ENCODE peak calls at places on chromosome 2, in ten cellular contexts. A is left lung; Y is A549; P is adipocyte; D is CD8-positive, alpha-beta memory T cell; Q is mucosa of descending colon; V is IMR-90; L is H9; H is prostate gland; K is HAP-1. B is an unnamed sample.
A peak's percentile ranks its signal among the peaks of the same experiment; 100 is the strongest.

GRCh38 chr2:231411871-231412615 is 16.5 kb downstream of the B3GNT7 start:
- DNase-seq in D (peak; percentile 70), V (peak; percentile 71), H (peak; percentile 77), Q (peak; percentile 90), A (peak; percentile 91), K (peak; percentile 97), Y (peak; percentile 84), P (peak; percentile 93), L (peak; percentile 94), B (peak; percentile 97)

GRCh38 chr2:54666741-54667639 is 56.5 kb upstream of the EML6 start:
- DNase-seq in D (no peak), Y (no peak), Q (no peak), P (no peak), V (peak; percentile 23), K (no peak), L (no peak), A (no peak), H (peak; percentile 65), B (no peak)

GRCh38 chr2:1780693-1781092 is 36.4 kb upstream of the PXDN start:
- DNase-seq in L (no peak), A (no peak), D (no peak), Y (no peak), H (no peak), K (no peak), Q (no peak), P (no peak), V (no peak), B (no peak)

GRCh38 chr2:166888180-166888579 is at the start of gene XIRP2:
- DNase-seq in V (no peak), H (no peak), P (no peak), Y (no peak), L (no peak), K (no peak), Q (no peak), A (no peak), D (no peak), B (no peak)

GRCh38 chr2:231380991-231381847 is 14.3 kb upstream of the B3GNT7 start:
- DNase-seq in Q (no peak), K (no peak), H (no peak), A (no peak), Y (no peak), V (no peak), L (no peak), D (no peak), P (no peak), B (no peak)

GRCh38 chr2:62999905-63000304 is 50.7 kb upstream of the OTX1 start:
- DNase-seq in Y (peak; percentile 55), K (no peak), A (peak; percentile 38), H (no peak), D (no peak), Q (no peak), P (peak; percentile 38), L (no peak), V (no peak), B (no peak)

GRCh38 chr2:241733391-241734207 is 831 bp upstream of the D2HGDH start:
- DNase-seq in H (no peak), Y (no peak), P (no peak), A (no peak), K (no peak), L (no peak), V (no peak), Q (peak; percentile 59), D (no peak), B (no peak)

GRCh38 chr2:152456262-152456661 is 121.3 kb downstream of the FMNL2 start:
- DNase-seq in Y (peak; percentile 25), K (no peak), A (no peak), V (peak; percentile 20), D (no peak), H (no peak), P (no peak), L (no peak), Q (no peak), B (no peak)

GRCh38 chr2:216354236-216354788 is 18.0 kb downstream of the MARCHF4 start:
- DNase-seq in A (no peak), P (no peak), Q (no peak), Y (no peak), L (no peak), K (no peak), V (peak; percentile 61), D (no peak), H (no peak), B (no peak)

GRCh38 chr2:160091381-160091780 is 29.0 kb upstream of the PLA2R1 start:
- DNase-seq in D (no peak), V (peak; percentile 54), Q (no peak), A (no peak), H (no peak), P (peak; percentile 72), K (no peak), Y (no peak), L (no peak), B (no peak)
- H3K9me3 ChIP-seq in D (peaks cover 23% of the 10 kb centered on the region), V (peaks cover 25% of the 10 kb centered on the region), Q (peaks cover 62% of the 10 kb centered on the region), A (peaks cover 70% of the 10 kb centered on the region), H (no peaks in the 10 kb centered on the region), P (peaks cover 41% of the 10 kb centered on the region), K (peaks cover 16% of the 10 kb centered on the region), Y (peaks cover 9% of the 10 kb centered on the region), L (peaks cover 31% of the 10 kb centered on the region), B (peaks cover 4% of the 10 kb centered on the region)

GRCh38 chr2:218402491-218402901 is 2.8 kb downstream of the CTDSP1 start:
- DNase-seq in A (no peak), L (no peak), Y (no peak), D (no peak), V (no peak), H (no peak), P (no peak), Q (no peak), K (no peak), B (no peak)

GRCh38 chr2:218402911-218403411 is 3.3 kb downstream of the CTDSP1 start:
- DNase-seq in A (no peak), P (no peak), D (no peak), L (no peak), V (no peak), Y (no peak), Q (no peak), H (no peak), K (no peak), B (no peak)

GRCh38 chr2:218404351-218405145 is 4.9 kb downstream of the CTDSP1 start:
- DNase-seq in Y (no peak), L (no peak), V (no peak), A (no peak), D (no peak), H (no peak), Q (peak; percentile 61), P (no peak), K (no peak), B (no peak)

GRCh38 chr2:218405365-218406208 is 5.9 kb downstream of the CTDSP1 start:
- DNase-seq in H (no peak), V (no peak), Y (no peak), Q (peak; percentile 76), D (peak; percentile 41), A (peak; percentile 47), L (no peak), K (no peak), P (no peak), B (peak; percentile 63)

GRCh38 chr2:218403810-218404209 is 4.1 kb downstream of the CTDSP1 start:
- DNase-seq in Q (no peak), H (no peak), L (no peak), Y (no peak), K (no peak), V (no peak), A (no peak), D (no peak), P (no peak), B (no peak)
- H3K4me1 ChIP-seq in Q (peaks cover 31% of the 10 kb centered on the region), H (peaks cover 25% of the 10 kb centered on the region), L (peaks cover 4% of the 10 kb centered on the region), Y (peaks cover 36% of the 10 kb centered on the region), K (peaks cover 26% of the 10 kb centered on the region), V (peaks cover 22% of the 10 kb centered on the region), A (peaks cover 74% of the 10 kb centered on the region), D (peaks cover 39% of the 10 kb centered on the region), P (peaks cover 42% of the 10 kb centered on the region), B (peaks cover 17% of the 10 kb centered on the region)

GRCh38 chr2:176155341-176156044 is 1.6 kb upstream of the HOXD3 start:
- DNase-seq in D (no peak), V (no peak), Y (no peak), H (no peak), Q (no peak), P (no peak), A (no peak), L (no peak), K (no peak), B (no peak)
- H3K9me3 ChIP-seq in D (no peaks in the 10 kb centered on the region), V (peaks cover 16% of the 10 kb centered on the region), Y (no peaks in the 10 kb centered on the region), H (no peaks in the 10 kb centered on the region), Q (no peaks in the 10 kb centered on the region), P (no peaks in the 10 kb centered on the region), A (no peaks in the 10 kb centered on the region), L (no peaks in the 10 kb centered on the region), K (no peaks in the 10 kb centered on the region), B (no peaks in the 10 kb centered on the region)

DNA sequence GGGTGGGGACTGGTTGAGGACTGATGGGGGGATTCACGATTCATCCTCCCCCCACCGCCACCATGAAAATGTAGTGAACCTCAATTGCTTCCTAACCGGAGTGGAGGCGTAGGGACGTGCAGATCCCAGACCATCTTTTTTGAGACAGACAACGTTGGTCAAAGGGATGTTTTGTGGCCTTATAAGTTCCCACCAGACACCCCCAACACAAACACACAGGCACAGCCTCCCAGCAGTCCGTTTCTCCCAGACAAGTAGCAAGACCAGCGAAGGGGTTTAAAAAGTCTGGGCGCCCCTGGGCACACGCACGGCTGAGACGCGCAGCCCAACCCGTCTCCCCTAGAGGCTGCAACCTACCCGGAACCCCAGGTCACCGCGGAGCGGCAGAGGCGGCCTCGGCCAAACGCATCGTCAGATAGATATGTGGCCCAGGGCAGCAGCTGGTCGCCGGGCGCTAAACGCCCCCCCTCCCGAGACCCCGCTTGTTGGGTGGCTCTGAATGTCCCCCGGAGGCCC is 1.3 kb downstream of the GBX2 start:
- DNase-seq in P (no peak), D (no peak), L (no peak), H (no peak), K (no peak), Y (no peak), V (no peak), Q (no peak), A (no peak), B (no peak)
- H3K4me1 ChIP-seq in P (peaks cover 10% of the 10 kb centered on the region), D (no peaks in the 10 kb centered on the region), L (peaks cover 5% of the 10 kb centered on the region), H (peaks cover 13% of the 10 kb centered on the region), K (peaks cover 12% of the 10 kb centered on the region), Y (peaks cover 9% of the 10 kb centered on the region), V (peaks cover 2% of the 10 kb centered on the region), Q (peaks cover 49% of the 10 kb centered on the region), A (peaks cover 43% of the 10 kb centered on the region), B (peaks cover 28% of the 10 kb centered on the region)

DNA sequence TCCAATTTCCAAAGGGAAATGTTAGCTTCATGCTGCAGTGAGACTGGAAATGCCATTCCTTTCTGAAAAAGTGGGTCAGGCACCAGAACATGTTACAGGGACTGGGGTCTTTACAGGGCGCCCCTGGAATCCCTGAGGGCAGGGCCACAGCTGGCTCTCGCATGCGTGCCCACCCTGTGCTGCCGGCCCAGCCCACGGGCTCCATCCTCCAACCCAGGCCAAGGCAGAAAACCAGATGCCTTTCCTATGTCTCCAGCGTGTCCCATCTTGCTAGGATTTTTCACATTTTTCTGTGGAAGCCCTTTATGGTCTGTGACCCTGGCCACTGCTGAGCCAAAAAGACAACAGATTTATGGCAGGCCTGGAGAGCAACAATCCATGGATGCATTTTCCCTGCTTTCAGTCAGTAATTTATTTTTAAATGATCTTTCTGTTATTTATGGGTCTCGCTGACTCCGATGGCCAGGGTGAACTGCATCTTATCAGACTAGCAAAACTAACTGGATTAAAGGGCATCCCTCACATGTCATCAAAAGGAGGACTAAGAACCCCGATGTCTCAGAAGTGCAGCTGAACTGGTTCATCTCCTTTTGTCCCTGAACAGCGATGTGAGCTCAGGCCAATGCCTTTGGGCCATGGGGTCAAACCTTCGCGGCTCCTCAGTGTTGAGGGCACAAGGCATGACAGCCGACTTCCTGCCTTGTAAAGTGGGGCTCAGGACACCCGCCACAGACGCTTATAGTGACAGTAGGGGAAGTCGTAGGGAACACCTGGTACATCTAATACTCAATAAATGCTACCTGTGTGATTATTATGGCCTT is 346.0 kb downstream of the CYRIA start:
- DNase-seq in A (no peak), P (no peak), H (peak; percentile 9), K (no peak), L (no peak), D (no peak), Q (no peak), V (no peak), Y (no peak), B (no peak)
- H3K9me3 ChIP-seq in A (no peaks in the 10 kb centered on the region), P (no peaks in the 10 kb centered on the region), H (no peaks in the 10 kb centered on the region), K (no peaks in the 10 kb centered on the region), L (no peaks in the 10 kb centered on the region), D (no peaks in the 10 kb centered on the region), Q (no peaks in the 10 kb centered on the region), V (peaks cover 62% of the 10 kb centered on the region), Y (no peaks in the 10 kb centered on the region), B (no peaks in the 10 kb centered on the region)

B was measured in colonic mucosa.